ENCODE peak calls at places on chromosome 11, in six cellular contexts. One of them, this sample, is unnamed.

GRCh38 chr11:128424867-128425285 is 162.5 kb downstream of the ETS1 start:
- DNase-seq in astrocyte of the spinal cord: peak
- DNase-seq in HS-27A: no peak
- DNase-seq in NCI-H1436: no peak
- DNase-seq in AG09319: no peak
- DNase-seq in lower lobe of right lung: no peak
- DNase-seq in this sample: no peak

GRCh38 chr11:68313574-68314202 is 1.3 kb downstream of the LRP5 start:
- DNase-seq in HS-27A: no peak
- DNase-seq in NCI-H1436: no peak
- DNase-seq in AG09319: peak
- DNase-seq in astrocyte of the spinal cord: peak
- DNase-seq in lower lobe of right lung: no peak
- DNase-seq in this sample: peak

GRCh38 chr11:113593698-113594308 is 112.3 kb downstream of the TMPRSS5 start:
- DNase-seq in lower lobe of right lung: no peak
- DNase-seq in HS-27A: no peak
- DNase-seq in NCI-H1436: no peak
- DNase-seq in astrocyte of the spinal cord: no peak
- DNase-seq in AG09319: no peak
- DNase-seq in this sample: peak

GRCh38 chr11:102144357-102145342 is 34.4 kb downstream of the YAP1 start:
- DNase-seq in HS-27A: no peak
- DNase-seq in astrocyte of the spinal cord: peak
- DNase-seq in lower lobe of right lung: no peak
- DNase-seq in AG09319: peak
- DNase-seq in NCI-H1436: no peak
- DNase-seq in this sample: no peak

GRCh38 chr11:35953081-35953480 is 9.2 kb downstream of the LDLRAD3 start:
- DNase-seq in NCI-H1436: no peak
- DNase-seq in lower lobe of right lung: no peak
- DNase-seq in astrocyte of the spinal cord: peak
- DNase-seq in AG09319: no peak
- DNase-seq in HS-27A: no peak
- DNase-seq in this sample: no peak

GRCh38 chr11:109109916-109110315 is 312.1 kb upstream of the C11orf87 start:
- DNase-seq in AG09319: no peak
- DNase-seq in astrocyte of the spinal cord: no peak
- DNase-seq in HS-27A: no peak
- DNase-seq in lower lobe of right lung: no peak
- DNase-seq in NCI-H1436: no peak
- DNase-seq in this sample: no peak

GRCh38 chr11:825366-826231 is 2.1 kb upstream of the CRACR2B start:
- DNase-seq in AG09319: no peak
- DNase-seq in NCI-H1436: no peak
- DNase-seq in lower lobe of right lung: no peak
- DNase-seq in HS-27A: no peak
- DNase-seq in astrocyte of the spinal cord: no peak
- DNase-seq in this sample: no peak

GRCh38 chr11:117220568-117220967 is 11.3 kb downstream of the PCSK7 start:
- DNase-seq in NCI-H1436: no peak
- DNase-seq in HS-27A: no peak
- DNase-seq in AG09319: no peak
- DNase-seq in astrocyte of the spinal cord: no peak
- DNase-seq in lower lobe of right lung: no peak
- DNase-seq in this sample: no peak

GRCh38 chr11:122850076-122850631 is 11.9 kb downstream of the CRTAM start:
- DNase-seq in astrocyte of the spinal cord: peak
- DNase-seq in lower lobe of right lung: no peak
- DNase-seq in HS-27A: no peak
- DNase-seq in AG09319: no peak
- DNase-seq in NCI-H1436: no peak
- DNase-seq in this sample: peak

GRCh38 chr11:72426758-72427157 is 7.6 kb downstream of the CLPB start:
- DNase-seq in HS-27A: no peak
- DNase-seq in astrocyte of the spinal cord: no peak
- DNase-seq in lower lobe of right lung: no peak
- DNase-seq in NCI-H1436: no peak
- DNase-seq in AG09319: no peak
- DNase-seq in this sample: no peak

GRCh38 chr11:61978703-61979661 is 11.5 kb upstream of the FTH1 start:
- DNase-seq in AG09319: peak
- DNase-seq in HS-27A: no peak
- DNase-seq in NCI-H1436: no peak
- DNase-seq in lower lobe of right lung: no peak
- DNase-seq in astrocyte of the spinal cord: peak
- DNase-seq in this sample: no peak

GRCh38 chr11:21888814-21889213 is 304.1 kb upstream of the ANO5 start:
- DNase-seq in HS-27A: no peak
- DNase-seq in AG09319: no peak
- DNase-seq in NCI-H1436: no peak
- DNase-seq in lower lobe of right lung: no peak
- DNase-seq in astrocyte of the spinal cord: peak
- DNase-seq in this sample: no peak